ENCODE peak calls at places on chromosomes 6 and 20, in five cellular contexts. P is dorsolateral prefrontal cortex; C is uterus; X is CD4-positive, alpha-beta T cell; Y is transverse colon. U is an unnamed sample.

GRCh38 chr20:50190251-50191064 is at the start of gene CEBPB:
- DNase-seq in P (peak), C (peak), X (peak), Y (peak), U (peak)

GRCh38 chr6:113564401-113565161 is 292.6 kb upstream of the MARCKS start:
- DNase-seq in P (peak), C (peak), X (no peak), Y (peak), U (peak)

GRCh38 chr6:14452567-14453527 is 335.3 kb downstream of the CD83 start:
- DNase-seq in P (no peak), C (no peak), X (peak), Y (no peak), U (no peak)

GRCh38 chr20:49361872-49362663 is 84.2 kb upstream of the ZNFX1 start:
- DNase-seq in P (peak), C (no peak), X (no peak), Y (no peak), U (no peak)

GRCh38 chr6:158818580-158819212 is 472 bp downstream of the EZR start:
- DNase-seq in P (no peak), C (peak), X (peak), Y (peak), U (peak)

GRCh38 chr6:12348530-12349511 is 58.7 kb downstream of the EDN1 start:
- DNase-seq in P (no peak), C (no peak), X (no peak), Y (peak), U (peak)

GRCh38 chr6:149862901-149863595 is 1.1 kb downstream of the LRP11 start:
- DNase-seq in P (peak), C (peak), X (peak), Y (peak), U (peak)

GRCh38 chr20:36384022-36384619 is 78.0 kb downstream of the DLGAP4 start:
- DNase-seq in P (no peak), C (no peak), X (peak), Y (no peak), U (no peak)

GRCh38 chr6:154814063-154814462 is 80.8 kb downstream of the SCAF8 start:
- DNase-seq in P (no peak), C (no peak), X (no peak), Y (no peak), U (no peak)

GRCh38 chr20:50242863-50243609 is 52.4 kb downstream of the CEBPB start:
- DNase-seq in P (peak), C (no peak), X (no peak), Y (peak), U (no peak)

GRCh38 chr6:30981942-30982772 is 1.4 kb upstream of the MUC21 start:
- DNase-seq in P (no peak), C (peak), X (no peak), Y (no peak), U (peak)

GRCh38 chr6:112967974-112968373 is 620.8 kb downstream of the RFPL4B start:
- DNase-seq in P (no peak), C (no peak), X (no peak), Y (no peak), U (no peak)

GRCh38 chr6:113674075-113674474 is 183.1 kb upstream of the MARCKS start:
- DNase-seq in P (no peak), C (no peak), X (no peak), Y (no peak), U (no peak)

GRCh38 chr6:149493697-149494334 is 9.0 kb upstream of the ZC3H12D start:
- DNase-seq in P (no peak), C (no peak), X (no peak), Y (peak), U (no peak)

GRCh38 chr20:9963029-9963428 is 71.8 kb upstream of the ANKEF1 start:
- DNase-seq in P (no peak), C (no peak), X (no peak), Y (no peak), U (no peak)

GRCh38 chr6:78322068-78322845 is 545.1 kb upstream of the IRAK1BP1 start:
- DNase-seq in P (no peak), C (no peak), X (no peak), Y (no peak), U (no peak)

GRCh38 chr20:37230200-37230599 is 31.4 kb downstream of the GHRH start:
- DNase-seq in P (no peak), C (no peak), X (no peak), Y (no peak), U (no peak)

GRCh38 chr20:49276895-49277785 is 717 bp downstream of the ZNFX1 start:
- DNase-seq in P (no peak), C (peak), X (peak), Y (peak), U (peak)

GRCh38 chr20:63102720-63103375 is 96.1 kb upstream of the BHLHE23 start:
- DNase-seq in P (peak), C (peak), X (peak), Y (peak), U (no peak)

GRCh38 chr6:26215200-26216014 is 128.2 kb downstream of the HFE start:
- DNase-seq in P (no peak), C (no peak), X (peak), Y (no peak), U (no peak)

GRCh38 chr6:77034161-77034560 is 429.1 kb downstream of the HTR1B start:
- DNase-seq in P (no peak), C (no peak), X (no peak), Y (no peak), U (no peak)

GRCh38 chr6:137339929-137340559 is 120.9 kb upstream of the IFNGR1 start:
- DNase-seq in P (no peak), C (no peak), X (no peak), Y (no peak), U (no peak)

GRCh38 chr6:137342607-137343186 is 123.5 kb upstream of the IFNGR1 start:
- DNase-seq in P (no peak), C (no peak), X (no peak), Y (no peak), U (no peak)

DNA sequence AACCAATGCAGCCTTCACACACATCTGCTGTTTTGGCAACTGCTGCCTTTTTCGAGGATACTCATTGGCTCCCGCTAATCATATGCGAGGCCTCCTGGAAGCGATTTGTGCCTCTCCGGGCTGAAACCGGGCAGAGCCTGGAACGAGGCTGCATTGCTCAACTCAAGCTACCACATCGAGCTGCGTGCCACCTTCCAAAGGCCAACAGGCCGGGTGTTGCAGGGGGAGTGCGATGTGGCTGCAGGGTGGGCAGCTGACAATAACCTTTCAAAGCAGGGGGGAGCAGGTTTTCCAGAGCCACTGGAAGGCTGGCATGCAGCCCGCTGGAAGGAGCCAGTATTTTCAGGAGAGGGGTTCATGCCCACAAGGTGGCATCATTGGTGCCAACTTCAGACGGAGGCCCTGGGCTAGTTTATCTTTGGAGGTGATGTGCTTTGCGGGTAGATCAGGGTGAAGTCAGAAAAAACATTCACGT is 122.6 kb upstream of the IFNGR1 start:
- DNase-seq in P (peak), C (no peak), X (peak), Y (peak), U (no peak)
- TF ChIP-seq CTCF in P (peak), C (no peak), X (peak), Y (peak), U (no peak)

GRCh38 chr6:40845588-40845987 is 193.4 kb downstream of the UNC5CL start:
- DNase-seq in P (no peak), C (no peak), X (no peak), Y (peak), U (no peak)
- H3K27ac ChIP-seq in P (no peak), C (no peak), X (no peak), Y (no peak), U (no peak)

GRCh38 chr6:52575490-52575868 is 1.4 kb downstream of the TRAM2 start:
- DNase-seq in P (no peak), C (no peak), X (no peak), Y (no peak), U (no peak)
- TF ChIP-seq CTCF in P (no peak), C (no peak), X (no peak), Y (no peak), U (no peak)

DNA sequence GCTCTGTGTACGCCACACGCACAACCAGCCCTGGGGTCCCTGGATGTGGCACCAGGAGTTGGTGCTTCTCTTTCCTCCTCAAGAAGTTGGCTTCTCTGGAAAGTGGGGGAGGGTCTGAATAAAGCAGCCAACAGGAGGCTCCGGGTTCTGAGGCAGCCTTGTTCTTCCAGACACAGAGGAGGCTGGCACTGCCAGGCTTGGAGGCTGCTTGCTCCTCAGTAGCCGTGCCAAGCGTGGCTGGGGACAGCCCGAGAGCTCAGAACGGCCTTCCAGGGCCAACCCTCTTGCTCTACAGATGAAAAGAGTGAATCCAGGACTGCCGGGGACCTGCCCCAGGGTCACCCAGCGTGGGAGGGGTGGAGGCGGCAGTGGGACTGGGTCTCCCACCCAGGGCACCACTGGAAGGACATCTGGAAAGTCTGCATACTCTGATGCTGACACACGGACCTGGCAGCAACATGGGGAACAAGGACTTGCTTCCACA is 70.4 kb downstream of the SLC22A23 start:
- DNase-seq in P (peak), C (no peak), X (no peak), Y (no peak), U (no peak)
- H3K27ac ChIP-seq in P (peak), C (no peak), X (no peak), Y (peak), U (no peak)

DNA sequence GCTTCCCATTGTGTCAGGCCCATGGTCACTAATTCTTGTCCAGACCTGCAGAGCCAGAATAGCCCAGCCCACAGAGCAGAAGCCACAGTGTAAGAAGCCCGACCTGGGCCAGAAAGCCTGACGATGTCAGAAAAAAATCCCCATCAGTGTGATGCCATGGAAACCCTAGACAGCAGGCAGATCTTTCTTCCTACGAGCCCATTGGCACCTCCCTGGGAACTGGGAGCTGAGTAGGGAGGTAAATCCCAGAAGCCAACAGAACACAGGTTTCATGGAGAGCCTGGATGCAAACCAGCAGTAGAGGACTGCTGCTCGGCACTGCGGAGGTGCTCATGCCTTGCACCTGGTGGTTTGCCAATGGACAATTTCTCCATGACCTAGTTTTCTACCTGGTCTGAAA is 82.2 kb upstream of the SLC22A16 start:
- DNase-seq in P (peak), C (no peak), X (no peak), Y (no peak), U (no peak)
- TF ChIP-seq CTCF in P (no peak), C (no peak), X (no peak), Y (no peak), U (no peak)

GRCh38 chr6:108944707-108945685 is 96.8 kb downstream of the ARMC2 start:
- DNase-seq in P (no peak), C (peak), X (no peak), Y (no peak), U (no peak)

GRCh38 chr6:108948252-108948651 is 100.0 kb downstream of the ARMC2 start:
- DNase-seq in P (peak), C (no peak), X (no peak), Y (no peak), U (no peak)

GRCh38 chr6:108947114-108947854 is 99.1 kb downstream of the ARMC2 start:
- DNase-seq in P (no peak), C (no peak), X (no peak), Y (no peak), U (no peak)

GRCh38 chr6:108945686-108946158 is 97.5 kb downstream of the ARMC2 start:
- DNase-seq in P (peak), C (peak), X (no peak), Y (peak), U (no peak)

GRCh38 chr6:108946695-108947094 is 98.5 kb downstream of the ARMC2 start:
- DNase-seq in P (no peak), C (peak), X (no peak), Y (no peak), U (no peak)
- H3K27ac ChIP-seq in P (peak), C (peak), X (no peak), Y (peak), U (peak)

GRCh38 chr20:43590392-43591303 is at the start of gene IFT52:
- DNase-seq in P (peak), C (peak), X (peak), Y (peak), U (peak)

GRCh38 chr20:43584448-43585138 is 6.1 kb upstream of the IFT52 start:
- DNase-seq in P (no peak), C (no peak), X (no peak), Y (no peak), U (peak)

GRCh38 chr20:43586641-43587040 is 4.1 kb upstream of the IFT52 start:
- DNase-seq in P (no peak), C (no peak), X (no peak), Y (no peak), U (no peak)

DNA sequence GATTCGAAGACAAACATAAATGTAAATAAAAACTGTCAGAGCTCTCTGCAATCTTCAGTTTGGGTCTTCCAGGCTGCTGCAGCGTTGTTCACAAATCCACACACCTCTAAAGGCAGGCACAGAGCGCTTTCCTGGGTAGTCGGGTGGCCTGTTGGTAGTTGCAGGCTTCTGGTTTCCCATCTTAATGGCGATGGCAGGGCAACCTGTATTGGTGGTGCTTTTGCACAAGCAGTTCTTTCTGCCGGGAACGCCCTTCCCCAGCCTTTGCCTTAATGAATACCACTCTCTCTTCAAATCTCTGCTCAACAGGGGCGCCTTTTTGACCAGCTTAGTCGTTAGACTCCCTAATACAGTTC is 723 bp upstream of the IFT52 start:
- DNase-seq in P (peak), C (peak), X (no peak), Y (peak), U (no peak)
- TF ChIP-seq CTCF in P (no peak), C (no peak), X (no peak), Y (no peak), U (no peak)

DNA sequence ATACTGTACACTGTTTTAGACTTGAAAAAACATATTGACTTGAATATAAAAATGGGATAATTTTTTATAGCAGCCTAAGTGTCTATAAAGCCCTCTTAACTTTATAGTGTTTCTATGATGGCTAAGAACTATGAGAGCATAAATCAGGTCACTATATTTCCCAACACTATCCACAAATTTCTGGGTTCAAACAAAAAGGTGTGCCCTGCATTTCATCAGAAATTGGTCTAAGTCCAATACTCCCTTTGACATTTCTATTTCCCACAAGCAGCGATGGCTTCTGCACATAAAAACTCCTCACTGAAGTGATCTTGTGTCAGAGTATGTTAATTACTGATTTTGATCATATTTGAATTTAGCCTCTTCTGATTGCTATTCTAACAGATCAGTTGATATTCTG is 143.9 kb downstream of the WDR27 start:
- DNase-seq in P (no peak), C (no peak), X (no peak), Y (no peak), U (no peak)
- H3K27ac ChIP-seq in P (no peak), C (peak), X (no peak), Y (no peak), U (no peak)

DNA sequence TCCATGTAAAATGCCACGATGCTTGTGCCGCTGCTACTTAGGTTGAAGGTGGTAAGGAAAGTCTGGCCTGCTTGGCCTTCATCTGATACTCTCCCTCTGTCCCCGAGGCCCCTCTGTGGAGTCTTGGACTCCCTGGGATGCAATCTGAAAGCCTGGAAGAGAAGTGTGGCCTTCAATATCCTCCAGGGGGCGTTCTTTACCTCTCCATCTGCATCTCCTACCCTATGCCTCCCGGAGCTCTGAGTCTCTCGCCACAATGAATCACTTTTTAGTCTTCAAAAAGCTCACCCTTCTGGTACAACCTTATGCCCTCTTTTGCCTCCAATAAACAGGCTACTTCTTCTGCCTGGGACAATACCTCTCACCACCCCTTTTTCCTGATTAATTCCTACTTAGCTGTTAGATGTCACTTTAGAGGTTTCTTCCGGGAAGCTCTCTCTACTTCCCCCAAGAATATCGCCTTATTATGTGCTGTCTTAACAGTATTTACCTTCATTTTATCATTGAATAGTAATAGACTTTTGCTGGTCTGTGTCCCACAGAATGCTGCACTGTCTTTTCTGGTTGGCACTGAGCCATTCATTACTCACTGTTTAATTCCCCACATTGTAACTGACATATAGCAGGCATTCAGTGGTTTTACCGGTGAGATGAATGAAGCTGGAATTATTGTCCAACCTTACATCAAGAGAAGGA is 13.9 kb upstream of the ATG5 start:
- DNase-seq in P (no peak), C (no peak), X (peak), Y (peak), U (peak)
- TF ChIP-seq CTCF in P (peak), C (peak), X (peak), Y (peak), U (peak)

DNA sequence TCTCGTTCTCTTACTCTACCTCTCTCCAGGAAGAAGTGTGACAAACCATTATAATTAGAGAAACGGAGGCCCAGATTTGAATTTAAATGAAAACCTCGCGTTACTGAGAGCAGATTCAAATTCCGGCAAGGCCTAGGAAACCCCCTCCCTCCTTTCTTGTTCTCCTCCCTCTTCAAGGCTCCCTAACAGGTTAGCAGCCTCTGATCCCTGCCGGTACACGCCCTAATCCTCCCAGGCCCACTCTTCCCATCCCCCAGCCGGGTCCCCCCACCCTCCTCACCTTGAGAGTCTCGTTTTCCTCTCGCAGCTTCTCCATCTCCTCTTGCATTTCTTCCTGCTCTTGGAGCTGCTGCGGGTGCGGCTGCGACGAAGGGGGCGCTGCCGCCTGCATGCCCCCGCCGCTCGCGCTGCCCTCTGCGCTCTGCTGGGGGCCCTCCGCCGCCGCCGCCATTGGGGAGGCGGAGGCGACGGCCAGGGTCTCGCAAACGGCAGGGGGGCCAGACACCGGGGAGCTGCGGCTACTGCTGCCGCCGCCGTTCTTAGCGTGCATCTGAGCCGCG is 3.8 kb downstream of the MTCL3 start:
- DNase-seq in P (no peak), C (no peak), X (no peak), Y (no peak), U (no peak)
- H3K27ac ChIP-seq in P (peak), C (peak), X (no peak), Y (peak), U (no peak)

U was measured in lung.